ENCODE peak calls at places on chromosomes 2 and 18, in ten cellular contexts. One of them, this sample, is unnamed.

GRCh38 chr2:197285361-197285760 is 25.2 kb downstream of the ANKRD44 start:
- DNase-seq in spleen: no peak
- DNase-seq in mammary epithelial cell: no peak
- DNase-seq in sigmoid colon: no peak
- DNase-seq in HCT116: no peak
- DNase-seq in tibial nerve: no peak
- DNase-seq in tibial artery: no peak
- DNase-seq in A673: peak; percentile 55
- DNase-seq in breast epithelium: no peak
- DNase-seq in Peyer's patch: no peak
- DNase-seq in this sample: no peak

GRCh38 chr18:50579061-50579774 is 19.3 kb downstream of the MAPK4 start:
- DNase-seq in spleen: no peak
- DNase-seq in mammary epithelial cell: no peak
- DNase-seq in sigmoid colon: no peak
- DNase-seq in HCT116: no peak
- DNase-seq in tibial nerve: no peak
- DNase-seq in tibial artery: no peak
- DNase-seq in A673: no peak
- DNase-seq in breast epithelium: no peak
- DNase-seq in Peyer's patch: no peak
- DNase-seq in this sample: no peak

GRCh38 chr2:237254911-237255578 is 158.9 kb downstream of the COL6A3 start:
- DNase-seq in spleen: no peak
- DNase-seq in mammary epithelial cell: peak; percentile 60
- DNase-seq in sigmoid colon: no peak
- DNase-seq in HCT116: no peak
- DNase-seq in tibial nerve: no peak
- DNase-seq in tibial artery: no peak
- DNase-seq in A673: no peak
- DNase-seq in breast epithelium: no peak
- DNase-seq in Peyer's patch: no peak
- DNase-seq in this sample: no peak

GRCh38 chr2:19898592-19899329 is 3.0 kb downstream of the TTC32 start:
- DNase-seq in spleen: no peak
- DNase-seq in mammary epithelial cell: no peak
- DNase-seq in sigmoid colon: no peak
- DNase-seq in HCT116: no peak
- DNase-seq in tibial nerve: no peak
- DNase-seq in tibial artery: no peak
- DNase-seq in A673: no peak
- DNase-seq in breast epithelium: no peak
- DNase-seq in Peyer's patch: no peak
- DNase-seq in this sample: no peak

GRCh38 chr2:66553370-66553769 is 118.4 kb downstream of the MEIS1 start:
- DNase-seq in spleen: no peak
- DNase-seq in mammary epithelial cell: no peak
- DNase-seq in sigmoid colon: peak; percentile 78
- DNase-seq in HCT116: no peak
- DNase-seq in tibial nerve: peak; percentile 27
- DNase-seq in tibial artery: peak; percentile 67
- DNase-seq in A673: peak; percentile 45
- DNase-seq in breast epithelium: peak; percentile 60
- DNase-seq in Peyer's patch: no peak
- DNase-seq in this sample: no peak

GRCh38 chr2:55519908-55520885 is 679 bp downstream of the CFAP36 start:
- DNase-seq in spleen: no peak
- DNase-seq in mammary epithelial cell: peak; percentile 46
- DNase-seq in sigmoid colon: no peak
- DNase-seq in HCT116: no peak
- DNase-seq in tibial nerve: no peak
- DNase-seq in tibial artery: peak; percentile 28
- DNase-seq in A673: no peak
- DNase-seq in breast epithelium: no peak
- DNase-seq in Peyer's patch: peak; percentile 32
- DNase-seq in this sample: no peak

GRCh38 chr2:133457862-133458261 is 110.4 kb downstream of the NCKAP5 start:
- DNase-seq in spleen: no peak
- DNase-seq in mammary epithelial cell: no peak
- DNase-seq in sigmoid colon: no peak
- DNase-seq in HCT116: no peak
- DNase-seq in tibial nerve: no peak
- DNase-seq in tibial artery: no peak
- DNase-seq in A673: no peak
- DNase-seq in breast epithelium: no peak
- DNase-seq in Peyer's patch: no peak
- DNase-seq in this sample: no peak

GRCh38 chr2:136363921-136364320 is 246.0 kb upstream of the CXCR4 start:
- DNase-seq in spleen: no peak
- DNase-seq in mammary epithelial cell: no peak
- DNase-seq in sigmoid colon: no peak
- DNase-seq in HCT116: no peak
- DNase-seq in tibial nerve: no peak
- DNase-seq in tibial artery: no peak
- DNase-seq in A673: no peak
- DNase-seq in breast epithelium: no peak
- DNase-seq in Peyer's patch: no peak
- DNase-seq in this sample: no peak

GRCh38 chr18:22253676-22254075 is 84.3 kb downstream of the GATA6 start:
- DNase-seq in spleen: no peak
- DNase-seq in mammary epithelial cell: no peak
- DNase-seq in sigmoid colon: no peak
- DNase-seq in HCT116: no peak
- DNase-seq in tibial nerve: no peak
- DNase-seq in tibial artery: no peak
- DNase-seq in A673: no peak
- DNase-seq in breast epithelium: no peak
- DNase-seq in Peyer's patch: no peak
- DNase-seq in this sample: no peak

GRCh38 chr2:165587335-165587938 is 117.9 kb downstream of the CSRNP3 start:
- DNase-seq in spleen: no peak
- DNase-seq in mammary epithelial cell: no peak
- DNase-seq in sigmoid colon: no peak
- DNase-seq in HCT116: no peak
- DNase-seq in tibial nerve: no peak
- DNase-seq in tibial artery: no peak
- DNase-seq in A673: peak; percentile 86
- DNase-seq in breast epithelium: no peak
- DNase-seq in Peyer's patch: peak; percentile 18
- DNase-seq in this sample: no peak

GRCh38 chr2:156190532-156190931 is 142.0 kb downstream of the NR4A2 start:
- DNase-seq in spleen: no peak
- DNase-seq in mammary epithelial cell: no peak
- DNase-seq in sigmoid colon: no peak
- DNase-seq in HCT116: no peak
- DNase-seq in tibial nerve: no peak
- DNase-seq in tibial artery: no peak
- DNase-seq in A673: no peak
- DNase-seq in breast epithelium: no peak
- DNase-seq in Peyer's patch: no peak
- DNase-seq in this sample: no peak

GRCh38 chr18:4276983-4277585 is 178.0 kb downstream of the DLGAP1 start:
- DNase-seq in spleen: no peak
- DNase-seq in mammary epithelial cell: no peak
- DNase-seq in sigmoid colon: no peak
- DNase-seq in HCT116: no peak
- DNase-seq in tibial nerve: no peak
- DNase-seq in tibial artery: no peak
- DNase-seq in A673: no peak
- DNase-seq in breast epithelium: no peak
- DNase-seq in Peyer's patch: no peak
- DNase-seq in this sample: no peak

GRCh38 chr18:23732439-23732838 is 43.2 kb downstream of the LAMA3 start:
- DNase-seq in spleen: no peak
- DNase-seq in mammary epithelial cell: no peak
- DNase-seq in sigmoid colon: no peak
- DNase-seq in HCT116: no peak
- DNase-seq in tibial nerve: no peak
- DNase-seq in tibial artery: no peak
- DNase-seq in A673: no peak
- DNase-seq in breast epithelium: no peak
- DNase-seq in Peyer's patch: no peak
- DNase-seq in this sample: no peak

DNA sequence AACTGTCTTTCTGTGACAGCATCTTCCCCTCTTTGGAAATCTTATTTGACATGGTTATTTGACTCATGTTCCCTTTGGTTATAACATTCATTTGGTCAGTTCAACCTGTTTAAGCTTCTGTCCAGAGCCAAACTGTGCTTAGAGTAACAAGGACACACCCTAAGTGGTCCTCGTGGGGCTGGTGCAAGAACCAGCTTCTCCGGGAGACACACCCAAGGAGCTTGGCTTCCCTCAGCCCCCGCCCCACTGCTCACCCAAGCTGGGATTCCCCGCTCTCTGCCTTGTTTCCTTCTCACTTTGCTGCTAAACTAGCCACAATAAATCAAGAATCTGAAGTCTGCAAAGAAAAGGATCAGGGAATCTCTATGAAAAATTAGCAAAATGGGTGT is 1.4 kb downstream of the SCYGR3 start:
- DNase-seq in spleen: no peak
- DNase-seq in mammary epithelial cell: peak; percentile 16
- DNase-seq in sigmoid colon: no peak
- DNase-seq in HCT116: no peak
- DNase-seq in tibial nerve: no peak
- DNase-seq in tibial artery: no peak
- DNase-seq in A673: no peak
- DNase-seq in breast epithelium: no peak
- DNase-seq in Peyer's patch: no peak
- DNase-seq in this sample: no peak
- H3K27me3 ChIP-seq in spleen: no peaks in the 10 kb centered on the region
- H3K27me3 ChIP-seq in mammary epithelial cell: no peaks in the 10 kb centered on the region
- H3K27me3 ChIP-seq in sigmoid colon: no peaks in the 10 kb centered on the region
- H3K27me3 ChIP-seq in HCT116: no peaks in the 10 kb centered on the region
- H3K27me3 ChIP-seq in tibial nerve: no peaks in the 10 kb centered on the region
- H3K27me3 ChIP-seq in tibial artery: no peaks in the 10 kb centered on the region
- H3K27me3 ChIP-seq in A673: no peaks in the 10 kb centered on the region
- H3K27me3 ChIP-seq in breast epithelium: peaks cover 7% of the 10 kb centered on the region
- H3K27me3 ChIP-seq in Peyer's patch: no peaks in the 10 kb centered on the region
- H3K27me3 ChIP-seq in this sample: no peaks in the 10 kb centered on the region

GRCh38 chr2:12791906-12792305 is 75.2 kb downstream of the TRIB2 start:
- DNase-seq in spleen: no peak
- DNase-seq in mammary epithelial cell: no peak
- DNase-seq in sigmoid colon: no peak
- DNase-seq in HCT116: no peak
- DNase-seq in tibial nerve: no peak
- DNase-seq in tibial artery: no peak
- DNase-seq in A673: no peak
- DNase-seq in breast epithelium: no peak
- DNase-seq in Peyer's patch: no peak
- DNase-seq in this sample: no peak

DNA sequence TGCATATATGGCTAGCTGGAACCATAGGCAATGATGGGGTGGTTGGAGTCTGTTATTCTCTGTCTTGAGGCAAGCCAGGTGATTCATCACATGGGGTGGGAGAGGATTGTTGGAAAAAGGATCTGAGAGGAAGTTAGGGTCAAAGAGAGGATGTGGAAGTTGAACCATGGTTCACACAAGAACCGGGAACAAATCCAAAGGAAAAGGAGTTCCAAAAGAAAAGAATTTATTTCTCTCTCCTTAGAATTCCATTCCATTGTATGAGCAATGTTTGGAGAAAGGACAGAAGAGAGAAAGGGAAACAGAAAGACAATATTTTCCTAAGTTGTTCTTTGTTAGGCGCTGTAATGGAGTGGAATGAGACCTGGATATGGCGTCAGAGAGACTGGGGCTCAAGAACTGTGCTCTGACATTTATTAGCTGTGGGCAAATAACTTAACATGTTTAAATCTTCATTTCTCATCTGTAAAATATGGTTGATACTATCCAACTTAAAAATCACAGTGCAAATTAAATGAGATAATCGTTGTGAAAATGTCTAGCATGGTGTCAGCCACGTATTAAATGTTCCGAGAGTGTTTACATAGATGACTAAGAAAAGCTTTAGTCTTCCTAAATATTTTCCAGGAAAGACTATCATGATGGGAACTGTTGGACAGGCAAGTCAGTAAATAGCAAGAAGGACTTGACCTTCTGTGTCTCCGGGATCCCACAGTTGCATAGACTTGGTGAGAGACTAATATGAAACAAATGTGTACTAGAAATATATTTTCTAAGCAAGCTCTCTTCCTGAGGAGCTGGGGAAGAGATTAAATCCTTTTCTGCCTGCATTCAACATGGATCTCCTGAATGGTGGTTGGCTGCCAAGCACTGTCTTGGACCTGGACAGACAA is 71.4 kb downstream of the TRIB2 start:
- DNase-seq in spleen: no peak
- DNase-seq in mammary epithelial cell: no peak
- DNase-seq in sigmoid colon: no peak
- DNase-seq in HCT116: no peak
- DNase-seq in tibial nerve: no peak
- DNase-seq in tibial artery: no peak
- DNase-seq in A673: no peak
- DNase-seq in breast epithelium: no peak
- DNase-seq in Peyer's patch: no peak
- DNase-seq in this sample: no peak
- H3K4me3 ChIP-seq in spleen: no peak overlapping the region
- H3K4me3 ChIP-seq in mammary epithelial cell: no peak overlapping the region
- H3K4me3 ChIP-seq in sigmoid colon: no peak overlapping the region
- H3K4me3 ChIP-seq in HCT116: no peak overlapping the region
- H3K4me3 ChIP-seq in tibial nerve: no peak overlapping the region
- H3K4me3 ChIP-seq in tibial artery: no peak overlapping the region
- H3K4me3 ChIP-seq in A673: no peak overlapping the region
- H3K4me3 ChIP-seq in breast epithelium: no peak overlapping the region
- H3K4me3 ChIP-seq in Peyer's patch: no peak overlapping the region
- H3K4me3 ChIP-seq in this sample: no peak overlapping the region

GRCh38 chr2:36441065-36441625 is 85.6 kb downstream of the CRIM1 start:
- DNase-seq in spleen: no peak
- DNase-seq in mammary epithelial cell: no peak
- DNase-seq in sigmoid colon: no peak
- DNase-seq in HCT116: no peak
- DNase-seq in tibial nerve: no peak
- DNase-seq in tibial artery: no peak
- DNase-seq in A673: no peak
- DNase-seq in breast epithelium: no peak
- DNase-seq in Peyer's patch: no peak
- DNase-seq in this sample: no peak
- H3K4me1 ChIP-seq in spleen: peaks cover 5% of the 10 kb centered on the region
- H3K4me1 ChIP-seq in mammary epithelial cell: peaks cover 28% of the 10 kb centered on the region
- H3K4me1 ChIP-seq in sigmoid colon: peaks cover 51% of the 10 kb centered on the region
- H3K4me1 ChIP-seq in HCT116: peaks cover 22% of the 10 kb centered on the region
- H3K4me1 ChIP-seq in tibial nerve: no peaks in the 10 kb centered on the region
- H3K4me1 ChIP-seq in tibial artery: peaks cover 98% of the 10 kb centered on the region
- H3K4me1 ChIP-seq in A673: no peaks in the 10 kb centered on the region
- H3K4me1 ChIP-seq in breast epithelium: peaks cover 6% of the 10 kb centered on the region
- H3K4me1 ChIP-seq in Peyer's patch: no peaks in the 10 kb centered on the region
- H3K4me1 ChIP-seq in this sample: peaks cover 5% of the 10 kb centered on the region

GRCh38 chr2:74554821-74555531 is 456 bp downstream of the DOK1 start:
- DNase-seq in spleen: peak; percentile 94
- DNase-seq in mammary epithelial cell: no peak
- DNase-seq in sigmoid colon: peak; percentile 82
- DNase-seq in HCT116: no peak
- DNase-seq in tibial nerve: no peak
- DNase-seq in tibial artery: peak; percentile 42
- DNase-seq in A673: peak; percentile 36
- DNase-seq in breast epithelium: no peak
- DNase-seq in Peyer's patch: peak; percentile 52
- DNase-seq in this sample: peak; percentile 76
- H3K27me3 ChIP-seq in spleen: no peaks in the 10 kb centered on the region
- H3K27me3 ChIP-seq in mammary epithelial cell: no peaks in the 10 kb centered on the region
- H3K27me3 ChIP-seq in sigmoid colon: no peaks in the 10 kb centered on the region
- H3K27me3 ChIP-seq in HCT116: no peaks in the 10 kb centered on the region
- H3K27me3 ChIP-seq in tibial nerve: no peaks in the 10 kb centered on the region
- H3K27me3 ChIP-seq in tibial artery: no peaks in the 10 kb centered on the region
- H3K27me3 ChIP-seq in A673: no peaks in the 10 kb centered on the region
- H3K27me3 ChIP-seq in breast epithelium: no peaks in the 10 kb centered on the region
- H3K27me3 ChIP-seq in Peyer's patch: no peaks in the 10 kb centered on the region
- H3K27me3 ChIP-seq in this sample: no peaks in the 10 kb centered on the region

GRCh38 chr2:121283670-121284245 is 1.2 kb downstream of the TFCP2L1 start:
- DNase-seq in spleen: no peak
- DNase-seq in mammary epithelial cell: peak; percentile 41
- DNase-seq in sigmoid colon: no peak
- DNase-seq in HCT116: no peak
- DNase-seq in tibial nerve: no peak
- DNase-seq in tibial artery: no peak
- DNase-seq in A673: no peak
- DNase-seq in breast epithelium: peak; percentile 30
- DNase-seq in Peyer's patch: no peak
- DNase-seq in this sample: no peak
- H3K4me3 ChIP-seq in spleen: peak overlapping the region; percentile 49
- H3K4me3 ChIP-seq in mammary epithelial cell: peak overlapping the region; percentile 74
- H3K4me3 ChIP-seq in sigmoid colon: no peak overlapping the region
- H3K4me3 ChIP-seq in HCT116: peak overlapping the region; percentile 75
- H3K4me3 ChIP-seq in tibial nerve: no peak overlapping the region
- H3K4me3 ChIP-seq in tibial artery: peak overlapping the region; percentile 40
- H3K4me3 ChIP-seq in A673: no peak overlapping the region
- H3K4me3 ChIP-seq in breast epithelium: peak overlapping the region; percentile 45
- H3K4me3 ChIP-seq in Peyer's patch: no peak overlapping the region
- H3K4me3 ChIP-seq in this sample: peak overlapping the region; percentile 55